ENCODE peak calls at places on chromosome 1, in nine cellular contexts. R, Z, U, N, T, P, F, I and A are unnamed samples.

GRCh38 chr1:39919545-39919944 is 17.8 kb upstream of the MYCL start:
- DNase-seq in R (peak), Z (no peak), U (no peak), N (no peak), T (no peak), P (peak), F (peak), I (peak), A (peak)

GRCh38 chr1:165434264-165434663 is 10.7 kb downstream of the RXRG start:
- DNase-seq in R (no peak), Z (no peak), U (no peak), N (no peak), T (no peak), P (no peak), F (no peak), I (no peak), A (no peak)

GRCh38 chr1:230167419-230167852 is 100.4 kb downstream of the GALNT2 start:
- DNase-seq in R (peak), Z (no peak), U (no peak), N (no peak), T (no peak), P (no peak), F (no peak), I (peak), A (no peak)

GRCh38 chr1:188660573-188660972 is 1817.1 kb downstream of the BRINP3 start:
- DNase-seq in R (no peak), Z (no peak), U (no peak), N (no peak), T (no peak), P (no peak), F (no peak), I (no peak), A (no peak)

GRCh38 chr1:46528297-46528955 is 23.0 kb downstream of the KNCN start:
- DNase-seq in R (no peak), Z (no peak), U (no peak), N (no peak), T (no peak), P (no peak), F (no peak), I (peak), A (no peak)

GRCh38 chr1:54404939-54405880 is 984 bp downstream of the SSBP3 start:
- DNase-seq in R (no peak), Z (peak), U (peak), N (peak), T (peak), P (peak), F (no peak), I (no peak), A (no peak)

GRCh38 chr1:181531951-181532640 is 48.8 kb downstream of the CACNA1E start:
- DNase-seq in R (no peak), Z (no peak), U (no peak), N (no peak), T (no peak), P (no peak), F (no peak), I (no peak), A (no peak)

GRCh38 chr1:200296091-200296661 is 113.7 kb downstream of the ZNF281 start:
- DNase-seq in R (no peak), Z (no peak), U (no peak), N (no peak), T (no peak), P (no peak), F (no peak), I (no peak), A (no peak)

GRCh38 chr1:66265796-66266195 is 268.2 kb upstream of the SGIP1 start:
- DNase-seq in R (no peak), Z (no peak), U (no peak), N (no peak), T (no peak), P (no peak), F (no peak), I (no peak), A (no peak)
- TF ChIP-seq CTCF in R (no peak), Z (no peak), U (no peak), N (no peak), T (no peak), P (no peak), F (no peak), I (no peak), A (no peak)

GRCh38 chr1:86149591-86149990 is 7.0 kb downstream of the COL24A1 start:
- DNase-seq in R (no peak), Z (no peak), U (no peak), N (no peak), T (no peak), P (no peak), F (no peak), I (no peak), A (no peak)

GRCh38 chr1:86150553-86151055 is 6.0 kb downstream of the COL24A1 start:
- DNase-seq in R (no peak), Z (no peak), U (no peak), N (no peak), T (no peak), P (no peak), F (no peak), I (no peak), A (no peak)

GRCh38 chr1:86151427-86151826 is 5.1 kb downstream of the COL24A1 start:
- DNase-seq in R (peak), Z (no peak), U (no peak), N (no peak), T (no peak), P (no peak), F (peak), I (no peak), A (no peak)

GRCh38 chr1:86146566-86146965 is 10.0 kb downstream of the COL24A1 start:
- DNase-seq in R (no peak), Z (no peak), U (no peak), N (no peak), T (no peak), P (no peak), F (no peak), I (no peak), A (no peak)
- TF ChIP-seq CTCF in R (no peak), Z (no peak), U (no peak), N (no peak), T (no peak), P (no peak), F (no peak), I (peak), A (no peak)

GRCh38 chr1:119647734-119648619 is at the start of gene ZNF697:
- DNase-seq in R (peak), Z (peak), U (peak), N (peak), T (peak), P (peak), F (peak), I (no peak), A (peak)
- TF ChIP-seq CTCF in R (peak), Z (no peak), U (no peak), N (peak), T (peak), P (peak), F (peak), I (no peak), A (peak)

GRCh38 chr1:173044656-173045055 is 6.1 kb downstream of the TNFSF18 start:
- DNase-seq in R (no peak), Z (no peak), U (no peak), N (no peak), T (no peak), P (no peak), F (no peak), I (no peak), A (no peak)

GRCh38 chr1:173042806-173043205 is 7.9 kb downstream of the TNFSF18 start:
- DNase-seq in R (no peak), Z (no peak), U (no peak), N (no peak), T (no peak), P (no peak), F (no peak), I (no peak), A (no peak)

GRCh38 chr1:173039621-173040020 is 11.1 kb downstream of the TNFSF18 start:
- DNase-seq in R (no peak), Z (no peak), U (no peak), N (no peak), T (no peak), P (no peak), F (no peak), I (no peak), A (no peak)

GRCh38 chr1:173038875-173039554 is 11.7 kb downstream of the TNFSF18 start:
- DNase-seq in R (no peak), Z (no peak), U (no peak), N (no peak), T (no peak), P (no peak), F (no peak), I (peak), A (no peak)

GRCh38 chr1:173043253-173043652 is 7.5 kb downstream of the TNFSF18 start:
- DNase-seq in R (peak), Z (no peak), U (no peak), N (no peak), T (no peak), P (no peak), F (no peak), I (no peak), A (no peak)
- TF ChIP-seq CTCF in R (no peak), Z (no peak), U (no peak), N (no peak), T (no peak), P (no peak), F (no peak), I (no peak), A (no peak)

GRCh38 chr1:237232501-237232900 is 190.5 kb downstream of the RYR2 start:
- DNase-seq in R (no peak), Z (no peak), U (no peak), N (no peak), T (no peak), P (no peak), F (no peak), I (no peak), A (no peak)
- TF ChIP-seq CTCF in R (no peak), Z (no peak), U (no peak), N (no peak), T (no peak), P (no peak), F (no peak), I (no peak), A (no peak)

DNA sequence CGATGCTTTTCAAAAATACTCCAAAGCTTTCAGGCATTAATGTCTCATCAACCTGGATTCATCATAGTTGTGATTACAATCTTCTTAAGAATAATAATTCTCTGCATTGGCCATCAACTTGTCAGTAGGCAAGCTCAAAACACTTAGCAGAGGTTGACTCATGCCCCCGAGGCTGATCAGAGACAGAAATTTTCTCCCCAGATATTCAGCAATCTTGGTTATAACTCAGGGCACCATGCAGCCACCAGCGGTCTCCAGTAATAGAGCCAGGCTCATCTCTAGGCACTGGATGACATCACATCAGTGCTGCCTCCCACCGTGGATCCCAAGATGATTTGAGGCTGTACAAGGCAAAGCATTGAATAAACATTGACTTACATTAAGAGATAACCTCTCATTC is 14.3 kb upstream of the IFFO2 start:
- DNase-seq in R (no peak), Z (no peak), U (peak), N (no peak), T (no peak), P (no peak), F (no peak), I (no peak), A (no peak)
- TF ChIP-seq CTCF in R (no peak), Z (no peak), U (no peak), N (no peak), T (no peak), P (no peak), F (no peak), I (no peak), A (no peak)

DNA sequence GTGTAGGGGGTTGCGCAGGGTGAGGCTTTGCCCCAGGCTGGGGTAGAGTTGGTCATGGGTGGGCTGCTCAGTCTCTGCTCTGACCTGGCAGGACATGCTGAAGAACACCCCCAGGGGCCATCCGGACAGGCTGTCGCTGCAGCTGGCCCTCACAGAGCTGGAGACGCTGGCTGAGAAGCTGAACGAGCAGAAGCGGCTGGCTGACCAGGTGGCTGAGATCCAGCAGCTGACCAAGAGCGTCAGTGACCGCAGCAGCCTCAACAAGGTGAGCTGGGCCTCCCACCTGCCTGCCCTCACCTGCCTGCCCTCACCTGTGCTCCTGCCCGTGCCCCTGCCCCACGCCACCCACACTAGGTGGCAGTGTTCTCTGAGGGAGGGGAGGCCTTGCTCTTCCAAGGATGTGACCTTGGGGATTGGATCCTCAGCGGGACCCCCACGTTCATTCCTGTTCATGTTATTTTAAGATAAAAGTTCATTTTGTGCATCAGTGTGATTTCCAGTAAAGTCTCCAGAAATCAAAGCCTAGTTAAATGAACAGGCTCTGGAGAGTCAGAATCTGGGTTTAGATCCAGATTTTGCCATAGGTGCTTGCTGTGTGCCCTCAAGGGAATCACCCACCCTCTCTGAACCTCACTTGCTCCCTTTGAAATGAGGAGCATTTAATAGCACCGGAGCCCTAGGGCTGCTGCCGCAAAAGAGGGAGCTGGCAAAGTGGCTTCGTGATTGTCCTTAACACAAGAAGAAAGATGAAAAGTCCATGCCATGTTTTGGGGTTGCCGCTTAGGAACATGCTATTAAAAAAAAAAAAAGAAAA is 87.9 kb downstream of the ARHGEF10L start:
- DNase-seq in R (no peak), Z (no peak), U (no peak), N (no peak), T (no peak), P (no peak), F (no peak), I (peak), A (no peak)
- TF ChIP-seq CTCF in R (no peak), Z (no peak), U (no peak), N (no peak), T (no peak), P (no peak), F (no peak), I (peak), A (no peak)

DNA sequence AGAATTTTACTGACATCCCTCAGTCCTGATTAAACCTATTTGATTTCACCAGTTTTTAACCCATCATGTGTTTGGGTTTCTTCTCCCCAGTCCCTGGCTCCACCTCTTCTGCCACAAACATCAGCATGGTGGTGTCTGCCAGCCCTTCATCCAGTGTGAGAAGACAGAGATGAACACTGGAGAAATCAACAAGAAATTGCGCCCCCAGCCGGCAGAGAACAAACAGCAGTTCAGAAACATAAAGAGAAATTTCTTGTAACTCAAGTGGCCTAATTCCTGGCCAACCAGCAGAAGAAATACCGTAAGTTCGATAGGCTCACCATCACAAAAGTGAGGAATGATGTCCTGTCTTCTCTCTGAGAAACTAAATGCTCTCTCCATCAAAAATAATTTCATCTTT is 18.3 kb downstream of the S100A11 start:
- DNase-seq in R (no peak), Z (no peak), U (no peak), N (no peak), T (no peak), P (no peak), F (no peak), I (no peak), A (no peak)
- TF ChIP-seq CTCF in R (peak), Z (no peak), U (no peak), N (no peak), T (no peak), P (peak), F (peak), I (peak), A (peak)

DNA sequence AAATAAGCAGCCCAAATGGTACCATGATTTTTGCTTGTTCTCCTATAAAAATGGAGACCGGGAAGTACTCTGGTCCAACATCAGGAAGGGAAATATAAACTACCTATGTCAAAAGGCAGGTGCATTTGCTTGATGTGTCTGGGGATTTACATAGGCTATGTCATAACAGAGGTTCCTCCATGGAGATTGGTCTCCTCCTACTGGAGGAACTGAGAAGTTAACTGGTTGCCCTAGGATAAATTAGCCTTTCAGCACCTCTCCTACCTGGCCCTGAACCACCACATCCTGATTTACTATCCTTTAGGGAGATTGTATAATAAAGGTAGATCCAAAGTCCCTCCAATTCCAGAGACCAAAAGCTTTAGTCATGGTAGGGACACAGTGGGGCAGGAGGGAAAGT is 1109.3 kb upstream of the B3GALT2 start:
- DNase-seq in R (peak), Z (no peak), U (no peak), N (no peak), T (no peak), P (no peak), F (no peak), I (peak), A (no peak)
- TF ChIP-seq CTCF in R (peak), Z (peak), U (peak), N (peak), T (peak), P (peak), F (peak), I (peak), A (peak)

GRCh38 chr1:216670118-216670870 is 52.9 kb downstream of the ESRRG start:
- DNase-seq in R (no peak), Z (no peak), U (no peak), N (no peak), T (no peak), P (no peak), F (no peak), I (no peak), A (no peak)
- TF ChIP-seq CTCF in R (no peak), Z (no peak), U (no peak), N (no peak), T (no peak), P (no peak), F (no peak), I (no peak), A (no peak)